ENCODE peak calls at places on chromosome 17, in seven cellular contexts. I, R, K, T, A, S and O are unnamed samples.

GRCh38 chr17:28527181-28527681 is 21.1 kb downstream of the FOXN1 start:
- DNase-seq in I (no peak), R (no peak), K (no peak), T (no peak), A (no peak), S (no peak), O (no peak)

GRCh38 chr17:57584050-57584551 is 161.0 kb downstream of the CCDC182 start:
- DNase-seq in I (no peak), R (no peak), K (no peak), T (no peak), A (no peak), S (no peak), O (no peak)

GRCh38 chr17:41491476-41491875 is 1.8 kb upstream of the KRT36 start:
- DNase-seq in I (no peak), R (no peak), K (no peak), T (no peak), A (no peak), S (no peak), O (no peak)

GRCh38 chr17:78675316-78675616 is 98.1 kb upstream of the DNAH17 start:
- DNase-seq in I (no peak), R (no peak), K (no peak), T (no peak), A (no peak), S (no peak), O (no peak)

GRCh38 chr17:4554441-4554996 is 665 bp downstream of the MYBBP1A start:
- DNase-seq in I (no peak), R (no peak), K (no peak), T (no peak), A (no peak), S (no peak), O (no peak)

GRCh38 chr17:78144146-78144719 is 2.0 kb upstream of the C17orf99 start:
- DNase-seq in I (no peak), R (peak), K (peak), T (peak), A (peak), S (peak), O (peak)

GRCh38 chr17:68290955-68291835 is at the start of the genes ARSG and SLC16A6:
- DNase-seq in I (peak), R (peak), K (peak), T (peak), A (peak), S (no peak), O (peak)

GRCh38 chr17:58327363-58328194 is 1.0 kb downstream of the TSPOAP1 start:
- DNase-seq in I (no peak), R (no peak), K (no peak), T (no peak), A (no peak), S (no peak), O (no peak)

GRCh38 chr17:83133302-83134121 is 54.1 kb downstream of the METRNL start:
- DNase-seq in I (no peak), R (peak), K (peak), T (no peak), A (no peak), S (no peak), O (no peak)

GRCh38 chr17:45428050-45428953 is 4.4 kb downstream of the ARHGAP27 start:
- DNase-seq in I (peak), R (peak), K (peak), T (peak), A (peak), S (no peak), O (peak)

GRCh38 chr17:2593846-2594656 is 597 bp downstream of the PAFAH1B1 start:
- DNase-seq in I (peak), R (peak), K (peak), T (peak), A (no peak), S (peak), O (peak)

GRCh38 chr17:57541472-57542394 is 203.4 kb downstream of the CCDC182 start:
- DNase-seq in I (no peak), R (no peak), K (peak), T (peak), A (no peak), S (no peak), O (peak)

GRCh38 chr17:43645765-43646481 is 15.8 kb downstream of the MEOX1 start:
- DNase-seq in I (no peak), R (peak), K (peak), T (no peak), A (no peak), S (no peak), O (no peak)

GRCh38 chr17:76540381-76541300 is 797 bp downstream of the PRCD start:
- DNase-seq in I (no peak), R (peak), K (peak), T (peak), A (peak), S (peak), O (peak)

GRCh38 chr17:78787444-78787843 is 5.4 kb upstream of the CYTH1 start:
- DNase-seq in I (no peak), R (no peak), K (no peak), T (no peak), A (no peak), S (no peak), O (no peak)

GRCh38 chr17:12990041-12990808 is 27.6 kb downstream of the ELAC2 start:
- DNase-seq in I (no peak), R (no peak), K (no peak), T (no peak), A (no peak), S (no peak), O (no peak)

GRCh38 chr17:14297161-14297851 is 3.6 kb upstream of the HS3ST3B1 start:
- DNase-seq in I (no peak), R (no peak), K (peak), T (peak), A (no peak), S (no peak), O (no peak)

GRCh38 chr17:36858119-36859002 is 78.9 kb upstream of the LHX1 start:
- DNase-seq in I (no peak), R (no peak), K (peak), T (no peak), A (no peak), S (no peak), O (no peak)

GRCh38 chr17:19728114-19728495 is 11.7 kb upstream of the SLC47A2 start:
- DNase-seq in I (no peak), R (peak), K (peak), T (peak), A (peak), S (peak), O (peak)

GRCh38 chr17:50890675-50891516 is 24.7 kb upstream of the TOB1 start:
- DNase-seq in I (no peak), R (no peak), K (no peak), T (no peak), A (no peak), S (no peak), O (peak)

GRCh38 chr17:80425835-80426426 is 11.0 kb downstream of the ENDOV start:
- DNase-seq in I (no peak), R (no peak), K (no peak), T (no peak), A (no peak), S (no peak), O (no peak)

GRCh38 chr17:27236710-27237315 is 57.1 kb upstream of the WSB1 start:
- DNase-seq in I (peak), R (peak), K (peak), T (peak), A (no peak), S (peak), O (peak)

GRCh38 chr17:58387834-58388233 is 29.5 kb downstream of the RNF43 start:
- DNase-seq in I (no peak), R (peak), K (peak), T (no peak), A (no peak), S (no peak), O (peak)

GRCh38 chr17:39663688-39664580 is 1.2 kb upstream of the TCAP start:
- DNase-seq in I (no peak), R (peak), K (no peak), T (no peak), A (no peak), S (no peak), O (peak)